ENCODE peak calls at places on chromosomes 1 and 21, in six cellular contexts. O, L, F, T, K and H are unnamed samples.

GRCh38 chr1:42321731-42322130 is 13.3 kb downstream of the FOXJ3 start:
- DNase-seq in K (no peak), T (no peak), O (no peak), F (no peak), L (no peak), H (no peak)

GRCh38 chr1:242670019-242670418 is 145.5 kb upstream of the PLD5 start:
- DNase-seq in F (no peak), L (no peak), O (no peak), K (no peak), T (no peak), H (no peak)

GRCh38 chr1:78291443-78291842 is 199.3 kb upstream of the PTGFR start:
- DNase-seq in T (no peak), F (no peak), K (no peak), L (no peak), O (no peak), H (no peak)

GRCh38 chr21:17467392-17467791 is 45.5 kb upstream of the CXADR start:
- DNase-seq in O (no peak), T (no peak), F (no peak), L (no peak), K (peak), H (no peak)

GRCh38 chr21:46600305-46600704 is 4.6 kb downstream of the S100B start:
- DNase-seq in L (no peak), K (no peak), F (no peak), T (no peak), O (no peak), H (no peak)

GRCh38 chr1:89710498-89711139 is 77.7 kb downstream of the LRRC8C start:
- DNase-seq in O (no peak), T (no peak), K (no peak), L (no peak), F (no peak), H (no peak)

GRCh38 chr1:220887202-220887867 is 8.1 kb downstream of the HLX start:
- DNase-seq in T (peak), O (no peak), F (no peak), L (no peak), K (no peak), H (no peak)

GRCh38 chr1:55927934-55928333 is 651.4 kb downstream of the PLPP3 start:
- DNase-seq in T (no peak), F (no peak), L (no peak), O (no peak), K (no peak), H (no peak)

GRCh38 chr1:39080884-39081265 is 54.7 kb downstream of the NDUFS5 start:
- DNase-seq in L (no peak), T (no peak), K (no peak), F (no peak), O (no peak), H (no peak)

GRCh38 chr1:29383972-29384371 is 147.7 kb downstream of the PTPRU start:
- DNase-seq in K (no peak), F (no peak), T (no peak), O (no peak), L (no peak), H (no peak)

GRCh38 chr1:93076268-93076667 is 2.8 kb upstream of the MTF2 start:
- DNase-seq in K (no peak), O (no peak), T (no peak), L (no peak), F (no peak), H (no peak)

GRCh38 chr1:185699874-185700273 is 34.3 kb upstream of the HMCN1 start:
- DNase-seq in O (no peak), F (no peak), T (no peak), L (no peak), K (no peak), H (no peak)

GRCh38 chr1:115714572-115715141 is 53.9 kb downstream of the CASQ2 start:
- DNase-seq in L (peak), T (no peak), K (no peak), F (no peak), O (peak), H (no peak)

GRCh38 chr1:237492359-237492758 is 398.4 kb downstream of the ZP4 start:
- DNase-seq in F (no peak), K (no peak), L (no peak), T (no peak), O (no peak), H (no peak)

GRCh38 chr1:208374391-208374941 is 130.3 kb upstream of the PLXNA2 start:
- DNase-seq in O (no peak), K (no peak), L (no peak), T (no peak), F (no peak), H (no peak)

GRCh38 chr21:44800971-44801467 is 601 bp downstream of the UBE2G2 start:
- DNase-seq in K (peak), O (no peak), F (no peak), L (no peak), T (no peak), H (peak)

GRCh38 chr1:234170067-234170466 is 203.2 kb upstream of the COA6 start:
- DNase-seq in K (no peak), F (no peak), L (no peak), O (no peak), T (no peak), H (no peak)

GRCh38 chr1:234169161-234169849 is 204.0 kb upstream of the COA6 start:
- DNase-seq in L (no peak), F (no peak), K (no peak), O (no peak), T (no peak), H (no peak)

GRCh38 chr1:234170622-234171021 is 202.6 kb upstream of the COA6 start:
- DNase-seq in F (no peak), K (no peak), O (no peak), L (no peak), T (no peak), H (no peak)

GRCh38 chr1:234164098-234164709 is 209.1 kb upstream of the COA6 start:
- DNase-seq in F (no peak), L (no peak), T (no peak), K (no peak), O (no peak), H (no peak)

DNA sequence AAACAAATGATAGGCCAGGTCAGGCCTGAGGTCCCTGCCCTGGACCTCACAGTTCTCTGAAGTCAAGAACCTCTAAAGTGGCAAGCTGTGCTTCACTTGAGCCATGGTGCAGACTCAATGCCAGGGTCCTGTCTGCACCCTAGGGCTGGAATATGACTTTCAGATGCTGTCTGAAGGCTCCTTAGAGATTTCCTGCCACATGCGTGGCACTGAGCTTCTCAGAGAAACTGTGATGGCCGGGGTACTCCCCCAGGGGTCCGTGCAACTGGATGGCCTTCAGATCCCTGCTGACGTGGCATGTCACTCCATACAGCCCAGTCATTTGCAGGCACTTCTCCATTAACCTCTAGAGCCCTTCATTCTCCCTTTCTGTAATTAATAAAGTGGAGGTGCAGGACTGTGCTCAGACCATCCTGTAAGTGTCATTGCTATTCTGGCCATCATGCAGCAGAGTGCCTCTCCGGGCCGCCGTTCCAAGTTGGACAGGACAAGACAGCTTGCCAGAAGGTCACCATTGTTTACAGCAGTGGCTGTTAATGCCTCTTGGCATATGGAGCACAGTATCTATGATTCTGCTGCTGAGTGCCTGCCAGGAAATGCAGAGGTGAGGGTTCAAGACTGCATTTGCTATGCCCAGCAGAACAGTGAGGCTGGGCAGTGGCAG is 205.1 kb upstream of the COA6 start:
- DNase-seq in T (no peak), K (no peak), O (no peak), F (no peak), L (no peak), H (no peak)
- TF ChIP-seq POLR2A in T (no peak), K (no peak), O (no peak), F (no peak), L (no peak), H (no peak)

DNA sequence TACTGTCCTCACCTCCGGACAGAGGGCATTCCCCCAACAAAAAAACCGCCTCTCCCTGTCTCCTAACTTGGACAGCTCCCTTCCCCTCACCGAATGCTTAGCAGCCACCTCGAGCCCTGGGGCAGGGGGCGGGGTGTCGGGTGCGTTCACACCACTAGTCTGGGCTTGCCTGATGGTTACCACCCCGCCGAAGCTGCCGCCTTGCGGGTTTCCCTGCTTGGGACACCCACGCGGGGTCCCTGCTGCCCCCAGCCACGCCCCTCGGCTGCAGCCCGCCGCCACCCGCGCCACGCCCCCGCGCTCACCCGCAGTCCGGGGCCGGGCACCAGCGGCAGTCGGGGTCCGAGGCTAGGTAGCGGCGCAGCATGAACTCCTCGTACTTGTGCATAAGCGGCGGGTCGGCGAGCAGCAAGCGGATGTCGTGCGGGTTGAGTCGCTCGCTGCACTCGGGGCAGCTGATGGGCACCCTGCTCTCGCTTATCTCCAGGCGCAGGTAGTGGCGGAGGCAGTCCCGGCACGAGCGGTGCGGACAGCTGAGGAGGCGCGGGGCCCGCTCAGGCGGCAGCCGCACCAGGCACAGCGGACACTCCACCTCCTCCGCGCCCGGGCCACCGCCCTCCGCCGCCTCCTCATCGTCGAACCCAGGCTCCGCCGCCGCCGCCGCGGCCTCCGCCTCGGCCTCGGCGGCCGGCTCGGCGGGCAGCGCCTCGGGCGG is 706 bp downstream of the RNF19B start:
- DNase-seq in T (peak), O (peak), L (peak), F (no peak), K (peak), H (peak)
- TF ChIP-seq POLR2A in T (no peak), O (no peak), L (no peak), F (no peak), K (no peak), H (no peak)

DNA sequence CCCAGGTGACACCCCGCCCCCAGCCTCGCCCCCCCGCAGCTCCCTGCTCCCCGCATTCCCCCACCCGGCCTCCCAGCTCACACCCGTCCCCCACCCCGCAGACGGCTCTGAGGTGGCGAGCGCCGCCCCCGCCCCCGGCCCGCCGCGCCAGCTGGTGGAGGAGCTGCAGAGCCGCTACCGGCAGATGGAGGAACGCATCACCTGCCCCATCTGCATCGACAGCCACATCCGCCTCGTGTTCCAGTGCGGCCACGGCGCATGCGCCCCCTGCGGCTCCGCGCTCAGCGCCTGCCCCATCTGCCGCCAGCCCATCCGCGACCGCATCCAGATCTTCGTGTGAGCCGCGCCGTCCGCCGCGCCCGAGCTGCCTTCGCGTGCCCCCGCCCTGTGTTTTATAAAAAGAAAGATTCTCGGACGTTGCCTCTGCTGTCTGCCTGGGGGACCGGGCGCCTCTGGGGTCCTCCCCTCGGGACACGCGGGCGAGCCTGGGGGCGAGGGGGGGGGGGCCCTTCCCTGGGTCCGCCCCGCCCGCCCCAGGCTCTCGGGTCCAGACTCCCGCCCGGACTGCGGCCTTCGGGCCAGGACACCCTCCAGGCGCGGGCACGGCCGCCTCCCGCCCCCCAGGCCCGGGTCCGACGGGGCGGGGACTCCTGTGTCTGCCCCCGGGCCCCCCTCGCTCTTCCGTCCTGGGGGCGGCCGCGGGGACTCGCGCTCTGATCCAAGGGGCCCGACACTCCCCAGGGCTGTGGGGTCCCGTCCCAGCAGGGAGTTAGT is 1.6 kb upstream of the MMP23B start:
- DNase-seq in F (no peak), T (peak), O (peak), K (no peak), L (peak), H (peak)
- TF ChIP-seq POLR2A in F (no peak), T (no peak), O (no peak), K (no peak), L (no peak), H (no peak)

DNA sequence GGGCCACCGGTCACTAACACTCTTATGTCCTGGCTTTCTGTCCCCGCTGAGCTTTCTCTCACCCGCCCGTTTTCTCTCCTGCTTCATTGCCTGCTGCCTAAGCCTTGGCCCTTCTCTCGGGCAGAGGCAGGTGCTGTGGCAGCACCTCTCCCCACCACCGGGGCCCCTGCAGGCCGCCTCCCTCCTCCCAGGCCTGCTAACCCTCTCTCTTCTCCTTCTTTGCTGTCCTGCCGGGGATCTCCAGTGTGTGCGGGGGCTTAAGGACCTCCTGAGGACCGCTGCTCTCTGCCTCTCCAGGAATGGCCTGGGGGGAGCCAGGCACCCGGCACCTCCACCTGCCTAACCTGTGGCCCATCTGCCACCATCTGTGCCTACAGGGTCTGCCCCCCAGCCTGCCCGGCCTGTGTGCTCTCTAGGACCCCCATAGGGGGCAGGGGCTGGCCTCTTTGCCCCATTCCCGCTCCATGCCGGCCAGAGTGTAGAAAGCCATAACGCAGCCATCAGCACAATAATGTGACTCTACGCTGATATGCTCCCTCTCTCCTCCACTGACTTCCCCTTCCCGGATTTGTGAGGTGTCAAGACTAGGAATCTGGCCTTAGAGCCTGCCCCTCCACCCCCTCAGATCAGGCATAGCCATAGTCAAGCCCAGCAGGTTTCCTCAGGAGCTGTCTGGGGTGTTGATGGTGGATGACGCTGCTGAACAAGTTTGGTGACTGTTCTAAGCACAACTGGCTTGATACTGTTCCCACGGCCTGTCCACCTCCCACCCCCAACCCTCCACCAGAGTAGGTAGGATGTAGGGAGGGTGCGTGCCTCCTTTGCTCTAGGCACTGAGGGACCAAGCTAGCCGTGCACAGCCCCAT is 6.1 kb upstream of the SFN start:
- DNase-seq in L (no peak), F (no peak), O (no peak), T (no peak), K (no peak), H (no peak)
- TF ChIP-seq POLR2A in L (no peak), F (no peak), O (no peak), T (no peak), K (no peak), H (no peak)

DNA sequence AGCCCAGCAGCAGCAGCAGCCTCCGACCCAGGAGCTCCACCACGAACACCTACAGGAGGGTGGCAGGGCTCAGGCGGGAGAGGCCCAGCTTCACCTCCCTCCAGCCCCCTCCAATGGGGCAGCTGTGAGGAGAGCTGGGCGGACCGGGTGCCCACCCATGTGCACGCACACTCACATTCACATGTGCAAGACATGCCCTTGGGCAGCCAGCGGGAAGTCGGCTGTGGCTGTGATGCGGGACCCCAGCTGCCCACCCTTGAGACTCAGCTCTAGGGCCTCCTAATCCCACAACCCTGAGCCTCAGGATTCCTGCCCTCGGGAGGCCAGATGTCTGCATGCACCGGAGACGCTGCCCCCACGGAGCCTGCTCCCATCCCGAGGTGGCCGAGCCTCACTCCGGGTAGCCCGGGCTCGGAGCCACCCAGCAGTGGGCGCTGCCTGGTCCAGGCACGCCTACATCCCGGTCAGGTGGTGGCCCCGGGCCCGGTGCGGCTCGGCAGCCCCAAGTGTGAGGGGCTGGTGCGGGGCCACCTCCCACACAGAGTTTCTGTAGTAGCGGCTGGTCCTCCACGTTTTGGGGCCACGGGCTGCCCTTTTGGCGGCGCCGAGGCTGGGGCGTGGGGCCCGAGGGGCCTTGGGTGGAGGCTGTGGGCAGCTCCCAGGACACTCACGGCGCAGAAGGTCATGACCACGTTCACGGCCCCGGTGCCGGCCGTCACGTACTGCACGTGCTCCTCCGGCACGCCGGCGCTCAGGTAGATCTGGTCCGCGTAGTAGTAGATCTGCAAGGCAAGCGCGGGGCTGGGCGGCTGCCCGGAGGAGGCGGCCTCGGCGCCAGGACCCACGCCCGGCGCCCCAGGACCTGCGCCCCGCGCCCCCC is 12.9 kb upstream of the SLC2A7 start:
- DNase-seq in O (no peak), F (no peak), L (no peak), T (no peak), K (no peak), H (no peak)
- TF ChIP-seq POLR2A in O (no peak), F (no peak), L (no peak), T (no peak), K (no peak), H (no peak)

DNA sequence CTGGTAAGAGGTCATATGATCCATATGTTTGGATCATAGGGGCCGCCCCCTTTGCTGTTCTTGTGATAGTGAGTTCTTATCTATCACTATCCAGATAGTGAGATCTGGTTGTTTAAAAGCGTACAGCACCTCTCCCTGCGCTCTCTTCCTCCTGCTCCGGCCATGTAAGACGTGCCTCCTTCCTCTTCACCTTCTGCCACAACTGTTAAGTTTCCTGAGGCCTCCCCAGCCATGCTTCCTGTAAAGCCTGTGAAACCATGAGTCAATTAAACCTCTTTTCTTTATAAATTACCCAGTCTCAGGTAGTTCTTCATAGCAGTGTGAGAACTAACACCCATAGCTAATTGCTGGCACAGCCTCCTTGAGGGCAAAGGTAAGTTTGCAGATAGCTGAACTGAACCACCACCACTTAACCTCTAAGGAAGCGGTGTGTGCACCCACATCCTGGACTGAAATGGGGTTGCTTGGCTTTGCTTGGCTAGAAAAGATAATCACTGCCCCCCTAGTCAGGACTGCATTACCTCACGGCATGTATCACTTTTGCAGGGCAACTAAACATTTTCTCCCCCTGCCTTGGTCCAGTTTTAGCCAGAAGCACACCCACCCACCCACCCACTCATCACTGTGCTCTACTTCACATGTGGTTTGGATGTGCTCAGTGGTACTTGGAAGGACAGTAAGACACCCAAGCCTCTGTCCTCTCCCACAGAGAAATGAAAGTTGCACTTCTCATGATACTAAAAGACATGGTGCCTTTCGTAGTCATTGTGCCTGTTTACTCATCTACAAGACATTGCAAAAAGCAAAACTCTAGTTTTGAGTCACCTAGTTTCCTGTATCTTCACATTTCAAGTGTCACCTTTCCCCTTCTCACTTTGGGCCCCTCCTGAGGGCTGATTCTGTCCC is 23.1 kb upstream of the PTAFR start:
- DNase-seq in T (no peak), F (no peak), L (peak), O (no peak), K (no peak), H (peak)
- TF ChIP-seq POLR2A in T (no peak), F (no peak), L (no peak), O (no peak), K (no peak), H (peak)